ENCODE peak calls at places on chromosomes 4 and X, in seven cellular contexts. O, K, N, F, W, L and I are unnamed samples.

GRCh38 chr4:20418865-20419451 is 167.3 kb downstream of the SLIT2 start:
- DNase-seq in O (no peak), K (peak), N (no peak), F (peak), W (no peak), L (peak), I (peak)

GRCh38 chr4:87704000-87704399 is 53.9 kb downstream of the DMP1 start:
- DNase-seq in O (no peak), K (no peak), N (no peak), F (no peak), W (no peak), L (no peak), I (no peak)

GRCh38 chr4:16804581-16804980 is 93.9 kb downstream of the LDB2 start:
- DNase-seq in O (no peak), K (no peak), N (no peak), F (no peak), W (no peak), L (no peak), I (no peak)

GRCh38 chr4:137514401-137515116 is 17.7 kb downstream of the PCDH18 start:
- DNase-seq in O (no peak), K (peak), N (no peak), F (no peak), W (no peak), L (peak), I (no peak)

GRCh38 chr4:19748470-19748869 is 503.2 kb upstream of the SLIT2 start:
- DNase-seq in O (no peak), K (peak), N (peak), F (no peak), W (peak), L (peak), I (peak)

GRCh38 chr4:5752803-5753184 is 41.8 kb downstream of the EVC start:
- DNase-seq in O (no peak), K (no peak), N (no peak), F (no peak), W (peak), L (no peak), I (no peak)

GRCh38 chr4:19262467-19262866 is 989.2 kb upstream of the SLIT2 start:
- DNase-seq in O (no peak), K (no peak), N (no peak), F (no peak), W (no peak), L (no peak), I (no peak)

GRCh38 chr4:54230479-54231418 is 1.7 kb downstream of the PDGFRA start:
- DNase-seq in O (no peak), K (no peak), N (peak), F (no peak), W (peak), L (peak), I (peak)

GRCh38 chr4:172104534-172104933 is 291.3 kb downstream of the GALNTL6 start:
- DNase-seq in O (no peak), K (no peak), N (no peak), F (no peak), W (no peak), L (no peak), I (no peak)

GRCh38 chr4:6641164-6641970 is 882 bp downstream of the MRFAP1 start:
- DNase-seq in O (peak), K (no peak), N (peak), F (peak), W (peak), L (peak), I (peak)

GRCh38 chrX:68196939-68197791 is 236.1 kb downstream of the OPHN1 start:
- DNase-seq in O (peak), K (no peak), N (peak), F (peak), W (no peak), L (peak), I (peak)

GRCh38 chr4:161364681-161365080 is 799.1 kb downstream of the FSTL5 start:
- DNase-seq in O (no peak), K (no peak), N (no peak), F (no peak), W (no peak), L (no peak), I (no peak)

GRCh38 chr4:169059294-169060201 is 49.5 kb upstream of the CBR4 start:
- DNase-seq in O (no peak), K (no peak), N (peak), F (no peak), W (no peak), L (peak), I (peak)

GRCh38 chr4:153409924-153410501 is 56.1 kb upstream of the TMEM131L start:
- DNase-seq in O (no peak), K (no peak), N (no peak), F (no peak), W (no peak), L (no peak), I (no peak)

GRCh38 chrX:8738588-8739189 is 6.8 kb upstream of the ANOS1 start:
- DNase-seq in O (peak), K (no peak), N (no peak), F (no peak), W (peak), L (peak), I (no peak)

GRCh38 chrX:9595131-9595530 is 130.3 kb downstream of the TBL1X start:
- DNase-seq in O (no peak), K (no peak), N (no peak), F (no peak), W (no peak), L (peak), I (peak)

GRCh38 chr4:70713453-70714026 is 8.2 kb upstream of the RUFY3 start:
- DNase-seq in O (no peak), K (no peak), N (no peak), F (no peak), W (no peak), L (no peak), I (no peak)

GRCh38 chrX:10071451-10072163 is 85.2 kb upstream of the CLCN4 start:
- DNase-seq in O (no peak), K (no peak), N (no peak), F (no peak), W (no peak), L (peak), I (peak)